ENCODE peak calls at places on chromosome 14, in four cellular contexts. One of them, this sample, is unnamed. For H3K4me1, the result is how much of the 10 kb centered on the place peaks cover.

GRCh38 chr14:50904719-50905118 is 32.9 kb downstream of the ABHD12B start:
- DNase-seq in HepG2: no peak
- DNase-seq in H1: no peak
- DNase-seq in GM12878: no peak
- DNase-seq in this sample: no peak

GRCh38 chr14:29216316-29216715 is 449.7 kb downstream of the FOXG1 start:
- DNase-seq in HepG2: no peak
- DNase-seq in H1: no peak
- DNase-seq in GM12878: no peak
- DNase-seq in this sample: no peak

GRCh38 chr14:55446127-55446736 is 5.8 kb upstream of the TBPL2 start:
- DNase-seq in H1: peak
- DNase-seq in GM12878: no peak
- DNase-seq in HepG2: peak
- DNase-seq in this sample: peak

GRCh38 chr14:68908860-68909259 is 70.2 kb downstream of the ACTN1 start:
- DNase-seq in GM12878: no peak
- DNase-seq in HepG2: no peak
- DNase-seq in H1: no peak
- DNase-seq in this sample: no peak

GRCh38 chr14:104972301-104973211 is 5.6 kb downstream of the AHNAK2 start:
- DNase-seq in GM12878: no peak
- DNase-seq in HepG2: no peak
- DNase-seq in H1: no peak
- DNase-seq in this sample: no peak

GRCh38 chr14:69043598-69044267 is 64.6 kb upstream of the ACTN1 start:
- DNase-seq in GM12878: no peak
- DNase-seq in HepG2: no peak
- DNase-seq in H1: no peak
- DNase-seq in this sample: no peak

GRCh38 chr14:94771191-94771905 is 1.4 kb upstream of the GSC start:
- DNase-seq in GM12878: no peak
- DNase-seq in HepG2: no peak
- DNase-seq in H1: peak
- DNase-seq in this sample: no peak

GRCh38 chr14:75562048-75562447 is 16.4 kb upstream of the FLVCR2 start:
- DNase-seq in H1: no peak
- DNase-seq in HepG2: no peak
- DNase-seq in GM12878: no peak
- DNase-seq in this sample: no peak

GRCh38 chr14:77554816-77555599 is 56.4 kb upstream of the ISM2 start:
- DNase-seq in GM12878: no peak
- DNase-seq in HepG2: no peak
- DNase-seq in H1: no peak
- DNase-seq in this sample: no peak

DNA sequence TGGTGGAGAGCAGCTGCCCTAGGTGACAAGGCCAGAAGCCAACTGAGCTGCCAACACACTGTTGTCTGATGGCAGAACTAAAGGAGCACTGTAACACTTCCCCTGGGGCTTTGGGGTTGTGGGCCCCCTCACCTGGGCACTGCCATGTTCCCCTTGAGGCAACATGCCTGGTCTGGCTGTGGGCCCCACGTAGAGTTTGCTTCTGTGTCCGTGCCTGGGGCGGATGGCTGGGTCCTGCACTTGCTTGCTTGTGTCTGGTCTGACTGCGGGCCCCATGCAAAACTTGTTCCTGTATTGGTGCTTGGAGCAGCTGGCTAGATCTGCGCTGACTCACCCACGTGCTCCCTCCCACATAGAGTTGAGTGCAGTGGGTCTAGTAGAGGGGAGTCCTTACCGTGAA is 78.4 kb downstream of the MNAT1 start:
- DNase-seq in GM12878: no peak
- DNase-seq in HepG2: no peak
- DNase-seq in H1: no peak
- DNase-seq in this sample: no peak
- H3K4me1 ChIP-seq in GM12878: under half
- H3K4me1 ChIP-seq in HepG2: under half
- H3K4me1 ChIP-seq in H1: under half
- H3K4me1 ChIP-seq in this sample: under half

GRCh38 chr14:98290596-98290995 is 981.4 kb downstream of the BCL11B start:
- DNase-seq in HepG2: no peak
- DNase-seq in H1: no peak
- DNase-seq in GM12878: no peak
- DNase-seq in this sample: no peak
- TF ChIP-seq YY1 in HepG2: no peak
- TF ChIP-seq YY1 in H1: no peak
- TF ChIP-seq YY1 in GM12878: no peak
- TF ChIP-seq YY1 in this sample: no peak

DNA sequence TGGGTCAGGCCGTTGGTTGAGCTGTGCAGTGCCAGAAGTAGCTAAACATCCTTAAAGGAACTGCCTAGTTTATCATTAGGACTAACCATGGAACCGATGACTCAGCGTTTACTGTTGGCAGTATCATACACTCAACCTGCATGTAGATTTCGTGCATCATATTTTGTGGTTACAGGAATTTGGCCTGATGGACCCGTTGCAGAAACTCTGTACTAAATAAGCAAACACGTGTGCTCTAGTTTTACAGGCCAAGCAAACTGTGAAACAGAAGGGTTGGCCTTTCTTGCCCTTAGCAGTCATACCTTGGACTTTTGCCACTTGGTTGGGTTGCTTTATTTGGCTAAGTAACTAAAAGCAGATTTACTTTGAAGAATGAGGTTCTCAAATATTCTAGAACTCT is 35.6 kb downstream of the DGLUCY start:
- DNase-seq in H1: no peak
- DNase-seq in HepG2: peak
- DNase-seq in GM12878: no peak
- DNase-seq in this sample: no peak
- TF ChIP-seq SUZ12 in H1: no peak
- TF ChIP-seq SUZ12 in HepG2: no peak
- TF ChIP-seq SUZ12 in GM12878: no peak
- TF ChIP-seq SUZ12 in this sample: no peak

GRCh38 chr14:92578511-92578910 is 64.9 kb downstream of the RIN3 start:
- DNase-seq in H1: no peak
- DNase-seq in HepG2: no peak
- DNase-seq in GM12878: no peak
- DNase-seq in this sample: no peak
- H3K4me1 ChIP-seq in H1: under half
- H3K4me1 ChIP-seq in HepG2: under half
- H3K4me1 ChIP-seq in GM12878: half or more
- H3K4me1 ChIP-seq in this sample: under half

GRCh38 chr14:33810308-33810707 is 140.6 kb downstream of the EGLN3 start:
- DNase-seq in GM12878: no peak
- DNase-seq in H1: no peak
- DNase-seq in HepG2: no peak
- DNase-seq in this sample: no peak

GRCh38 chr14:33808187-33808586 is 142.7 kb downstream of the EGLN3 start:
- DNase-seq in H1: no peak
- DNase-seq in HepG2: no peak
- DNase-seq in GM12878: no peak
- DNase-seq in this sample: no peak

GRCh38 chr14:33811731-33812130 is 139.1 kb downstream of the EGLN3 start:
- DNase-seq in HepG2: no peak
- DNase-seq in GM12878: no peak
- DNase-seq in H1: no peak
- DNase-seq in this sample: no peak

GRCh38 chr14:33806905-33807304 is 144.0 kb downstream of the EGLN3 start:
- DNase-seq in HepG2: no peak
- DNase-seq in H1: no peak
- DNase-seq in GM12878: no peak
- DNase-seq in this sample: no peak

DNA sequence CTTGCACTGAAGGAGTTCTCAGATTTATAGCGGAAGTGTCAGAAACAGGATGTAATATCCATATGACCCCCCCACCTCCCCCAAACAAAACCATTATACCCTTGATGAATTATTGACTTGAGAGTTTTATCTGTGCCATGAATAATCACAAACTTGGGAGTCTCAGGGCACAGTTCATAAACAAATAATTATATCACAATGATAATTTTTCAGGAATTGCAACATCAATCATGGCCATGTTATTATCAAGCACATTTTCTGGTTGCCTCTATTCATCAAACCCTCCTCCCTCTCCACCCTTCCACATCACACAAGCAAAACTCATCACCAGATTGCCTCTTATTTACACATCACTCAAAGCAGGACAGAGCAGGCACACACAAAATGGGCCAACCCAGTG is 141.4 kb downstream of the EGLN3 start:
- DNase-seq in H1: no peak
- DNase-seq in HepG2: no peak
- DNase-seq in GM12878: no peak
- DNase-seq in this sample: no peak
- TF ChIP-seq YY1 in H1: no peak
- TF ChIP-seq YY1 in HepG2: no peak
- TF ChIP-seq YY1 in GM12878: no peak
- TF ChIP-seq YY1 in this sample: no peak

GRCh38 chr14:103746706-103747105 is 31.1 kb downstream of the ZFYVE21 start:
- DNase-seq in HepG2: no peak
- DNase-seq in GM12878: no peak
- DNase-seq in H1: no peak
- DNase-seq in this sample: no peak
- TF ChIP-seq SUZ12 in HepG2: no peak
- TF ChIP-seq SUZ12 in GM12878: no peak
- TF ChIP-seq SUZ12 in H1: no peak
- TF ChIP-seq SUZ12 in this sample: no peak

GRCh38 chr14:64706119-64706465 is 1.9 kb downstream of the PLEKHG3 start:
- DNase-seq in GM12878: no peak
- DNase-seq in H1: no peak
- DNase-seq in HepG2: no peak
- DNase-seq in this sample: no peak
- H3K4me1 ChIP-seq in GM12878: under half
- H3K4me1 ChIP-seq in H1: under half
- H3K4me1 ChIP-seq in HepG2: half or more
- H3K4me1 ChIP-seq in this sample: under half

GRCh38 chr14:61538464-61539022 is 156.8 kb upstream of the HIF1A start:
- DNase-seq in HepG2: no peak
- DNase-seq in H1: no peak
- DNase-seq in GM12878: no peak
- DNase-seq in this sample: no peak

GRCh38 chr14:61539631-61540030 is 155.7 kb upstream of the HIF1A start:
- DNase-seq in H1: no peak
- DNase-seq in HepG2: no peak
- DNase-seq in GM12878: no peak
- DNase-seq in this sample: no peak

GRCh38 chr14:61535470-61535869 is 159.8 kb upstream of the HIF1A start:
- DNase-seq in H1: no peak
- DNase-seq in HepG2: no peak
- DNase-seq in GM12878: no peak
- DNase-seq in this sample: no peak

GRCh38 chr14:61536661-61537566 is 158.4 kb upstream of the HIF1A start:
- DNase-seq in HepG2: peak
- DNase-seq in GM12878: no peak
- DNase-seq in H1: no peak
- DNase-seq in this sample: no peak

DNA sequence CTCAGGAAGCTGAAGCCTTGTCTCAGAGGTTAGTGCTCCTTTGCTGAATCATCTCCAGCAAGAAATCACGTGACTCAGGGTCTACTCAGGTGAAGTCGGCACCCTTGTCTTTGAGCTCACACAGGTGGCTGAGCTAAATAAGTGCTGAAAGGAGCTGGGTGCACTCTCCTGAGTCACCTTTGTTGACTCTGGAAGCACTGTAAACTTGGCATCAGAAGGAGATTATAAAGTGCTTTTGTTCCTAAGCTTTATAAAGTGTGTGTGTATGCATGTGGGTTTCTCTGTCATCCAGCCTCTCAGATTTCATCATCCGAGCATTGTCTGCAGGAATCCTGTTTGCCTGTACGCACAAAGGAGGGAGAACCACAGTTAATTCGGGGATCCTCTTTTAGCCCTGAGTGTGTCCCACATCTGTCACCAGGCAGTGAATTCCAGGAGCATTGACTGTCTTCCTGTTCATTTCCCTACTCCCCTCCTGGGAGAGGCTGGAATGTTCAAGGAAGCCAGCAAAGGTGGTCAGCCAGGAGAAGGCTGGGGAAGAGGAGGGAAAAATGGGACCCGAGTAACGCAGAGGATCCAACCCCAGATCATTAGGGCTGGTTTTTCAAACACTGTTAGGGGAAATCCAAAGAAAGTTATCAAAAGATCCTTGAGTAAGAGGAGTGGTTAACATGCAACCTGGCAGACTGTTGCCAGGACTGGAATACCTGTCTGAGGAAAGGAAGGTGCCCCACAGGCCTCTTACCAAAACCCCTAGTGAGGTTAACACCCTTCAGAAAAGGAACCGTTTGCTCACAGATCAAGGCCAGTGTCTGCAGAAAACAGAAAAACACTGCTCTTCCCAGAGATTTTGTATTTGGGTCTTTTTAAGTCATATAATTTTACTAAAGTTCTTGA is 157.5 kb upstream of the HIF1A start:
- DNase-seq in H1: no peak
- DNase-seq in GM12878: no peak
- DNase-seq in HepG2: peak
- DNase-seq in this sample: no peak
- TF ChIP-seq YY1 in H1: no peak
- TF ChIP-seq YY1 in GM12878: no peak
- TF ChIP-seq YY1 in HepG2: no peak
- TF ChIP-seq YY1 in this sample: no peak

DNA sequence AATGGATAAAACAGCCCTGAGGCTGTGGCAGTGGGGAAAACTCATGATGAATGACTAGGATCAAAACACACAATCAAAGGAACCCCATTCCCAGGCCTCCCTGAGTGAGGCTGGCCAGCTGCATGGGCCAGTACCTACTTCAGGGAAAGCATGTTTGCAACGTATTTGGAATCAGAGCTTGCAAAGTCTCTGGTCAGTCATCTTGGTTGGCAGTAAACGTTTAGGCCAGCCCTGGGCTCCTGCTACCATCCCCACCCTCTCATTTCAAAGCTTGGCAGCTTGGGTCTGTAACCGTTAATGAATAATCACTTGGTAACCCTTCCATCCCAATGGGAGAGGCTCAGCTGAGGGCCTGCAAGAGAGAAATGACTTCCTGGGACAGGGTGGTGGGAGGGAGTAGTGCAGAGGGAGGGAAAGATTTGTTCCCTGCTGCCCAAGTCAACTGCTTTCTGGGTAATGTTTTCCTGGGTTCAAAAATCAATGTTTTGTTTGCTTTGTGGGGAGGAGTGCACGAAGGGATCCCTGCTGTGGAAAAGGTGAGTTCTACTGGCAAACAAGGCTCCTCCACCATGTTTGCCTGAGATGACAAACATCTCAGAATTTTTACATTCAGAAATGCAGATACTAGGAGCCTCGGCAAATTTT is 2.0 kb upstream of the RNASE8 start:
- DNase-seq in H1: no peak
- DNase-seq in GM12878: no peak
- DNase-seq in HepG2: peak
- DNase-seq in this sample: no peak
- TF ChIP-seq SUZ12 in H1: no peak
- TF ChIP-seq SUZ12 in GM12878: no peak
- TF ChIP-seq SUZ12 in HepG2: no peak
- TF ChIP-seq SUZ12 in this sample: no peak

GRCh38 chr14:21025374-21026151 is 702 bp upstream of the NDRG2 start:
- DNase-seq in H1: peak
- DNase-seq in GM12878: no peak
- DNase-seq in HepG2: no peak
- DNase-seq in this sample: no peak
- H3K4me1 ChIP-seq in H1: under half
- H3K4me1 ChIP-seq in GM12878: under half
- H3K4me1 ChIP-seq in HepG2: half or more
- H3K4me1 ChIP-seq in this sample: under half

This sample was measured in NT2/D1.